ENCODE peak calls at places on chromosomes 7 and 10, in five cellular contexts. L is cardiac muscle cell; Y is uterus; N is naive thymus-derived CD4-positive, alpha-beta T cell; I is right atrium auricular region. J is an unnamed sample.

GRCh38 chr7:16590424-16590823 is 55.1 kb downstream of the ANKMY2 start:
- DNase-seq in I (no peak), N (no peak), Y (no peak), L (no peak), J (no peak)

GRCh38 chr10:105797234-105797890 is 1156.3 kb downstream of the SORCS3 start:
- DNase-seq in Y (no peak), N (no peak), L (peak; percentile 3), I (no peak), J (no peak)

GRCh38 chr10:73079779-73080178 is 16.9 kb downstream of the P4HA1 start:
- DNase-seq in L (no peak), I (no peak), Y (no peak), N (no peak), J (no peak)

GRCh38 chr7:47647213-47647985 is 65.5 kb upstream of the TNS3 start:
- DNase-seq in I (no peak), N (no peak), Y (no peak), L (no peak), J (no peak)

GRCh38 chr7:42502022-42502421 is 265.0 kb upstream of the GLI3 start:
- DNase-seq in I (no peak), L (peak; percentile 37), N (no peak), Y (no peak), J (no peak)

GRCh38 chr7:105353752-105354328 is 34.9 kb downstream of the SRPK2 start:
- DNase-seq in L (peak; percentile 80), Y (peak; percentile 34), I (peak; percentile 62), N (no peak), J (no peak)

GRCh38 chr7:27181176-27181520 is 3.9 kb downstream of the HOXA11 start:
- DNase-seq in Y (peak; percentile 51), I (no peak), N (no peak), L (no peak), J (no peak)

GRCh38 chr10:392705-393037 is 257.4 kb downstream of the ZMYND11 start:
- DNase-seq in L (no peak), Y (no peak), N (no peak), I (no peak), J (no peak)

GRCh38 chr10:84257343-84258020 is 12.6 kb downstream of the RGR start:
- DNase-seq in I (no peak), N (no peak), L (no peak), Y (no peak), J (no peak)

GRCh38 chr10:12587408-12587807 is 238.1 kb downstream of the CAMK1D start:
- DNase-seq in Y (no peak), N (no peak), I (no peak), L (no peak), J (no peak)

GRCh38 chr7:45919947-45920542 is 1.0 kb downstream of the IGFBP3 start:
- DNase-seq in N (no peak), L (no peak), Y (no peak), I (no peak), J (no peak)

GRCh38 chr10:103238506-103239252 is 7.0 kb upstream of the RPEL1 start:
- DNase-seq in N (no peak), L (peak; percentile 83), I (peak; percentile 65), Y (no peak), J (peak; percentile 92)

GRCh38 chr7:133652547-133652946 is 399.7 kb downstream of the EXOC4 start:
- DNase-seq in N (no peak), Y (no peak), I (no peak), L (no peak), J (no peak)

GRCh38 chr7:108503112-108504026 is 22.6 kb downstream of the PNPLA8 start:
- DNase-seq in Y (no peak), N (no peak), I (no peak), L (peak; percentile 78), J (no peak)

GRCh38 chr7:121599887-121600286 is 203.8 kb upstream of the FAM3C start:
- DNase-seq in Y (no peak), L (no peak), N (no peak), I (no peak), J (no peak)

GRCh38 chr10:26467639-26468038 is 29.5 kb downstream of the APBB1IP start:
- DNase-seq in Y (no peak), I (no peak), L (no peak), N (no peak), J (no peak)

GRCh38 chr10:5810235-5810634 is 3.0 kb downstream of the GDI2 start:
- DNase-seq in I (no peak), L (no peak), N (no peak), Y (no peak), J (no peak)

GRCh38 chr7:44283381-44284211 is 41.8 kb downstream of the CAMK2B start:
- DNase-seq in L (no peak), N (no peak), Y (peak; percentile 10), I (no peak), J (no peak)

GRCh38 chr10:127580822-127581221 is 31.7 kb downstream of the NPS start:
- DNase-seq in Y (no peak), N (no peak), L (no peak), I (no peak), J (no peak)

GRCh38 chr7:65915921-65916657 is 43.2 kb downstream of the VKORC1L1 start:
- DNase-seq in L (no peak), I (no peak), N (no peak), Y (no peak), J (no peak)

GRCh38 chr7:128911441-128912031 is 1.0 kb upstream of the KCP start:
- DNase-seq in L (peak; percentile 30), N (no peak), I (no peak), Y (no peak), J (no peak)

GRCh38 chr10:22727112-22727511 is 12.7 kb upstream of the PIP4K2A start:
- DNase-seq in Y (no peak), I (no peak), L (peak; percentile 25), N (no peak), J (no peak)

GRCh38 chr7:41425926-41426325 is 277.0 kb downstream of the INHBA start:
- DNase-seq in L (peak; percentile 50), I (no peak), Y (no peak), N (no peak), J (no peak)

GRCh38 chr10:99913831-99914235 is 95.9 kb downstream of the DNMBP start:
- DNase-seq in Y (no peak), I (no peak), L (no peak), N (no peak), J (peak; percentile 33)

GRCh38 chr7:108102913-108103312 is 27.2 kb downstream of the LAMB4 start:
- DNase-seq in I (no peak), N (no peak), Y (no peak), L (no peak), J (peak; percentile 58)

GRCh38 chr10:43137971-43138756 is at the start of gene CSGALNACT2:
- DNase-seq in I (peak; percentile 91), L (peak; percentile 90), N (peak; percentile 90), Y (peak; percentile 86), J (peak; percentile 76)
- H3K4me1 ChIP-seq in I (peaks cover 25% of the 10 kb centered on the region), L (peaks cover 7% of the 10 kb centered on the region), N (peaks cover 25% of the 10 kb centered on the region), Y (no peaks in the 10 kb centered on the region), J (peaks cover 6% of the 10 kb centered on the region)

DNA sequence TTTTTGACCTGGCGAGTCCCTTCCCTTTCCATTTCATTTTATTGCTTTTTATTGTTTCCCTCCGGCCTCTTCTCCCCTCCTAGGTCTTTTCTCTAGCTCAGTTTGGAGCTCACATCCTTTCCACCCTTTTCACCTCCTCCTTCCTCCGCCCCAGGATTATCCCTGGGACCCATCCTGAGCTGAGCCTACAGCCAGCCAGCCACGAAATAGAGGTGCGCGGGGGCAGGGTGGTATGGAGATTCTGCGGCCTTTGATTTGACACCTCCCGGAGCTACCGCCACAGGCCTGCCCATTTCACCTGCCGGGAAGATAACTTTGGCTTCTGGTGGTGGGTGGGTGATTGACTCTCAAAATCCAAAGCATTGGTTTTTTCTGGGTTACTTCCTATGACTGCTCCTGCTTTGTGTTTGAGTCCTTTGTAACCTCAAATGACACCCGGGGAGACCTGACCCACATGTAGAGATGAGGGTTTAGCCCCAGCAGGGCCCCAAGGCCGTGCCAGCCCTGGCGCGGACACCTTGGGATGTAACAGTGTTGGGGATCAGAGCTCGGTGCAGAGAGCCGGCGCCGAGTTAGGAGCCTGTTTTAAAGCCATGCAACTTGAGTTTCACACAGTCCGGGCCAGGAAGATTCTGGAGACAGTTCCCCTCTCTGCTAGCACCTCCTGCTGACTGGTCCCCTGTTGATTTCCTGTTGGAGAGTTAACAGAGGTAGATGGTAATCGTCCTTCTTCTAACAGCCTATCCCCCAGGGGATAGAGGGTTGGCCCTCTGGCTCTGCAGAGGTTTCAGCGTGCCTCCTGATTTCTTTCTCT is 1.5 kb downstream of the DUSP5 start:
- DNase-seq in L (peak; percentile 44), N (no peak), I (no peak), Y (no peak), J (peak; percentile 62)
- H3K4me1 ChIP-seq in L (peaks cover 40% of the 10 kb centered on the region), N (peaks cover 48% of the 10 kb centered on the region), I (peaks cover 75% of the 10 kb centered on the region), Y (peaks cover 8% of the 10 kb centered on the region), J (peaks cover 49% of the 10 kb centered on the region)

DNA sequence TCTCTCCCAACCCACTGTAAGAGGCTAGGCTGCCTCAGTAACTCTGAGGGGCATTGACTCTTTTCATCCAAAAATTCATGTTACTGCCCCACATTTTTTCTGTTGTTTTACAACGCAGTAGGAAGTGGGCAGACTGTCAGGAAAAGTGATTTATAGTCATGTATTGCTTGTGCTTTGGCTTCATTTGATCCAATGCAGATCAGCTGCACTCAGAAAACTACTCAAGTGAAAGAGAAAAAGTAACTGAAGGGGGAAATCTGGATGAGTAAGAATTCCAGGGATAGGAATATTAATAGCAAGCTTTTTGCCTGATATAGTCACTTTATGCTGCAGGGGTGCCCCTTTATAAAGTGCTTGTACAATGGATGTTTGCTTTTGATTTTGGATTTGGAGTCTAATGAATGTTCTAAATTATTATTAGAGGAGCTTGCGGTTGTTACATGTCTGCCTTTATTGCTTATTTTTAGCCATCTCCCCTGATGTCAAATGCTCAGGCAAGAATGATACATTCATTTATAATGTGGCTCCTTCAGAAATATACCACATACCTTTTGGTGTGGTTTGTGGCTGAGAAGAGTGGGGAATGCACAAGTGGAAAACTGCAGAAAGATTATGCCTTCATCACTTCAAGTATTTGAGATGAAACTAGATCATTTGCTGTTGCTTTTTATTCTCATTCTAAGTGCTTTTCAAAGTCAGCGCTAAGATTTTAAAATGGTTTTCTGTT is 86.1 kb downstream of the EGFR start:
- DNase-seq in Y (no peak), I (no peak), L (no peak), N (no peak), J (no peak)
- H3K4me1 ChIP-seq in Y (no peaks in the 10 kb centered on the region), I (peaks cover 42% of the 10 kb centered on the region), L (peaks cover 12% of the 10 kb centered on the region), N (no peaks in the 10 kb centered on the region), J (peaks cover 7% of the 10 kb centered on the region)

GRCh38 chr7:50735327-50735726 is 47.4 kb downstream of the GRB10 start:
- DNase-seq in I (no peak), N (no peak), Y (no peak), L (no peak), J (no peak)
- H3K4me1 ChIP-seq in I (peaks cover 49% of the 10 kb centered on the region), N (peaks cover 12% of the 10 kb centered on the region), Y (no peaks in the 10 kb centered on the region), L (no peaks in the 10 kb centered on the region), J (peaks cover 32% of the 10 kb centered on the region)

DNA sequence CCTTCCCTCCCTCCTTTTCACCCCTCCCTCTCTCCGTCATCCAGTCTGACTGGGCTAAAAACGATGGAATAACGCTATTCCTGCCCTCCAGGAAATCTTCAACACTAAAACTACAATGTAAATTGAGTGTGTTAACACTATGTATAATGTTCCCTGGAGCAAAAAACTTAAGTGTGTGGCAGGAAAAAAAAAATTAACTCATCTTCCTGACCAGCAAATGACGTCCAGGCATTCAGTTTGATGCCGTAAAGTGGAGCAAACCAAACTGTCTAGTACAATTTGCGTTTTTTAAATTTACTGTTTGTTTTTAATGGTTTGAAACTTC is 545 bp upstream of the MTPN start:
- DNase-seq in L (no peak), I (no peak), N (no peak), Y (no peak), J (no peak)
- H3K4me1 ChIP-seq in L (peaks cover 29% of the 10 kb centered on the region), I (peaks cover 54% of the 10 kb centered on the region), N (peaks cover 37% of the 10 kb centered on the region), Y (peaks cover 3% of the 10 kb centered on the region), J (peaks cover 16% of the 10 kb centered on the region)

GRCh38 chr7:141317033-141317585 is 234.1 kb upstream of the AGK start:
- DNase-seq in L (no peak), I (no peak), N (no peak), Y (no peak), J (no peak)
- H3K4me1 ChIP-seq in L (no peaks in the 10 kb centered on the region), I (peaks cover 29% of the 10 kb centered on the region), N (no peaks in the 10 kb centered on the region), Y (no peaks in the 10 kb centered on the region), J (no peaks in the 10 kb centered on the region)